ENCODE peak calls at places on chromosomes 5 and 9, in five cellular contexts. A, F, H, O and C are unnamed samples.

GRCh38 chr5:54691644-54692043 is 174.1 kb downstream of the SNX18 start:
- DNase-seq in A (no peak), F (no peak), H (no peak), O (no peak), C (no peak)

GRCh38 chr9:127121628-127122175 is 733 bp downstream of the ANGPTL2 start:
- DNase-seq in A (peak; percentile 30), F (peak; percentile 61), H (no peak), O (no peak), C (no peak)

GRCh38 chr9:69532359-69532758 is 139.8 kb downstream of the APBA1 start:
- DNase-seq in A (no peak), F (no peak), H (no peak), O (no peak), C (no peak)

GRCh38 chr5:40551706-40552557 is 127.8 kb upstream of the PTGER4 start:
- DNase-seq in A (no peak), F (no peak), H (peak; percentile 95), O (no peak), C (peak; percentile 90)

GRCh38 chr9:124180557-124180956 is 77.2 kb upstream of the NEK6 start:
- DNase-seq in A (no peak), F (no peak), H (no peak), O (peak; percentile 40), C (no peak)

GRCh38 chr5:113749334-113749733 is 235.8 kb downstream of the YTHDC2 start:
- DNase-seq in A (peak; percentile 69), F (no peak), H (no peak), O (no peak), C (no peak)

GRCh38 chr5:125668904-125669303 is 754.3 kb upstream of the GRAMD2B start:
- DNase-seq in A (peak; percentile 33), F (no peak), H (no peak), O (no peak), C (no peak)

GRCh38 chr5:143314664-143315063 is 88.8 kb downstream of the NR3C1 start:
- DNase-seq in A (no peak), F (no peak), H (no peak), O (no peak), C (peak; percentile 34)

GRCh38 chr9:118595719-118596305 is 773.4 kb downstream of the BRINP1 start:
- DNase-seq in A (peak; percentile 82), F (no peak), H (no peak), O (no peak), C (no peak)

GRCh38 chr9:126704157-126704941 is 90.6 kb downstream of the LMX1B start:
- DNase-seq in A (no peak), F (no peak), H (no peak), O (no peak), C (peak; percentile 50)

GRCh38 chr5:34667705-34668104 is 11.6 kb downstream of the RAI14 start:
- DNase-seq in A (no peak), F (no peak), H (no peak), O (no peak), C (no peak)

GRCh38 chr5:132019857-132020555 is 8.5 kb upstream of the ACSL6 start:
- DNase-seq in A (no peak), F (no peak), H (no peak), O (no peak), C (no peak)

GRCh38 chr9:21672140-21672539 is 130.3 kb upstream of the MTAP start:
- DNase-seq in A (peak; percentile 35), F (no peak), H (no peak), O (no peak), C (no peak)

GRCh38 chr5:77907786-77908185 is 131.6 kb upstream of the TBCA start:
- DNase-seq in A (no peak), F (no peak), H (no peak), O (no peak), C (no peak)

GRCh38 chr5:149265559-149265958 is 6.1 kb upstream of the AFAP1L1 start:
- DNase-seq in A (peak; percentile 32), F (no peak), H (no peak), O (no peak), C (no peak)

GRCh38 chr5:1335540-1336095 is 9.3 kb downstream of the CLPTM1L start:
- DNase-seq in A (no peak), F (peak; percentile 35), H (no peak), O (no peak), C (no peak)

GRCh38 chr5:149636861-149637246 is 55.6 kb downstream of the ARHGEF37 start:
- DNase-seq in A (peak; percentile 96), F (no peak), H (peak; percentile 52), O (peak; percentile 87), C (no peak)

GRCh38 chr9:21434202-21435014 is 5.8 kb upstream of the IFNA1 start:
- DNase-seq in A (peak; percentile 92), F (no peak), H (no peak), O (no peak), C (no peak)

GRCh38 chr5:132474131-132474723 is 16.3 kb downstream of the IRF1 start:
- DNase-seq in A (no peak), F (no peak), H (no peak), O (no peak), C (no peak)

GRCh38 chr5:116764941-116765340 is 190.3 kb upstream of the SEMA6A start:
- DNase-seq in A (no peak), F (no peak), H (no peak), O (no peak), C (no peak)

GRCh38 chr9:133333011-133333410 is 3.0 kb downstream of the SURF6 start:
- DNase-seq in A (no peak), F (no peak), H (no peak), O (no peak), C (no peak)

GRCh38 chr5:146337928-146338327 is 711 bp upstream of the POU4F3 start:
- DNase-seq in A (no peak), F (no peak), H (no peak), O (no peak), C (no peak)

GRCh38 chr5:146336197-146336596 is 2.4 kb upstream of the POU4F3 start:
- DNase-seq in A (no peak), F (no peak), H (no peak), O (no peak), C (no peak)

GRCh38 chr5:146338774-146339714 is at the start of gene POU4F3:
- DNase-seq in A (peak; percentile 86), F (no peak), H (no peak), O (no peak), C (no peak)

GRCh38 chr5:146339715-146340259 is 1.1 kb downstream of the POU4F3 start:
- DNase-seq in A (peak; percentile 52), F (no peak), H (no peak), O (no peak), C (no peak)

DNA sequence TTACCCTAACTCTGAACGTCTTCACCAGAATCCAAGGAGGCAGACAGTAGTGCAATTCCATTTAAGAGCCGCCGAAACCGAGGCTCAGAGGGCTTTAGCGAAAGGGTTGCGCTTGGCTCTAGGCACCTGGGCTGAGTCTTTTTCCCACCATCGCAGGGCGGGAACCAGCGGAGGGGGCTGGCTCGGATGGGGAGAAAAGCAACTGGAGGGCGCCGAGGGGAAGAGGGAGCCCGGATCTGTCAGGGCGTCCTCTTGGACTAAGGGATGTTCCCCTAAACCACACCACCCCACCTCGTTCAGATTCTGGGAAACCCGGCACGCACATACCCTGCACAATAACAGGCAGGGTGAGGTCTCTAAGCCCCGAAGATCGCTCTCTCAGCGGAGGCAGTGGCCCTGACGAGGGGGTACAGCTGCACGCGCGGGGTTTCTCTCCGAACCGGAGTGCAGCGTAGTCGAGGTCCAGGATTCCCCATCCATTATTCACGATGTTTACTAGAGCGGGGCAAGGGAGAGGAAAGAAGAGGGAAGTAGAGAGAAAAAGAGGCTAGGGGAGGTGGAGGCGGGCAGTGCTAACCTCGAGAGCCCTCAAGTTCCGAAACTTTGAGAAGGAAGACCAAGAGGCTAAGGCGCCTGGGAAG is 1.3 kb upstream of the POU4F3 start:
- DNase-seq in A (peak; percentile 68), F (no peak), H (no peak), O (no peak), C (no peak)
- H3K27me3 ChIP-seq in A (peaks cover 100% of the 10 kb centered on the region), F (peaks cover 35% of the 10 kb centered on the region), H (peaks cover 31% of the 10 kb centered on the region), O (peaks cover 98% of the 10 kb centered on the region), C (peaks cover 83% of the 10 kb centered on the region)

DNA sequence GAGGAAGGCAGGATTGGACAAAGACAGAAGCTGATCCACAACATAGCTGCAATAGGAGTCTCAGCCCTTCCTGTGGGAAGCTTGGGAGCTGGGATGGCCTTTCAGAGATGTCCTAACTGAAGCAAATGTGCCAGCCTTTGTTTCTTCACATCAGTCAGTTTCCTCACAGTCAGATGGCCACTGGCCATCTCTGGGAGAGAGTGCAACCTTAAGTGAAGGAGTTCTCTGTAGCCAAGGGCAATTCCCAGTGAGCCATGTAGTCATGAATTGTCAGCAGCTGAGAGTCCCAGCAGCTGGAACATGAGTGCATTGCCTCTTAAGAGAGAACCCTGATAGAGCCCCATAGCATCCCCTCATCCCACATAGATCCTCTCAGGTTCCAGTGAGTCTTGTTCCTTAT is 89.1 kb upstream of the LIFR start:
- DNase-seq in A (no peak), F (peak; percentile 77), H (no peak), O (peak; percentile 28), C (no peak)
- H3K36me3 ChIP-seq in A (no peaks in the 10 kb centered on the region), F (no peaks in the 10 kb centered on the region), H (no peaks in the 10 kb centered on the region), O (no peaks in the 10 kb centered on the region), C (no peaks in the 10 kb centered on the region)

DNA sequence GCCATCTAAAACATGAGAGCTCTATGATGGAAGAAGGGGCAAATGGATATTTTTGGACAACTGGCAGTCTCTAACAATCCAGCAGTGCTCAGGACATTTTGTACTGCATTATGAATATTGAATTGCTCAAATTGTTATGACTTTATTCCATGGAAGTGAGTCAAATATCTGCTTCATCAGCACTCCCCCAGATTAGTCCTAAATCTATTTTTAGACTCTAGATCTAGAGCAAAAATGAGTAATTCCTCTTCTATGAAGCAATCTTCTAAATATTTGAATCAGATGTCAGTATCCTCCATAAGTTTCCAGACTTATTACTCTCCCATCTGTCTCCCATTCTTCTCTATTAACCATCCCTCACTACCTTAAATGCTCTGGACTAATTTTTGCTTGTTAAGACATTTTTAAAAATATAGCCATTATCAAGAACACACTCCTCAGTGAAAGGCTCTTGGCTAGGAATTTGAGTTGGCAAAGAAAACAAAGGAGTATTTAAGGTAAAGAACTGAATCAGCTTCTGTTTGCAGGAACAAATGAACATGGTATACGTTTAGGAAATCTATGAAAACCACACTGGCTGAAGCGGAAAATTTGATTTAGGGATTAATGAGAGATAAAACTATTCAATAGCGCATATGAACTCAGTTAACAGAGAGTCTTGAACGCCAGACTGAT is 300.9 kb downstream of the MCTP1 start:
- DNase-seq in A (no peak), F (no peak), H (no peak), O (no peak), C (no peak)
- H3K27me3 ChIP-seq in A (no peaks in the 10 kb centered on the region), F (no peaks in the 10 kb centered on the region), H (no peaks in the 10 kb centered on the region), O (no peaks in the 10 kb centered on the region), C (no peaks in the 10 kb centered on the region)

GRCh38 chr5:162190-162564 is 29.1 kb upstream of the LRRC14B start:
- DNase-seq in A (no peak), F (peak; percentile 38), H (no peak), O (no peak), C (no peak)
- H3K36me3 ChIP-seq in A (no peaks in the 10 kb centered on the region), F (no peaks in the 10 kb centered on the region), H (no peaks in the 10 kb centered on the region), O (no peaks in the 10 kb centered on the region), C (no peaks in the 10 kb centered on the region)